ENCODE peak calls at places on chromosomes 16 and 17, in four cellular contexts. T is CD4-positive, CD25-positive, alpha-beta regulatory T cell; D is uterus; P is HCT116. W is an unnamed sample.

GRCh38 chr16:66406534-66407368 is 20.3 kb upstream of the BEAN1 start:
- DNase-seq in P (peak; percentile 64), D (peak; percentile 82), T (peak; percentile 79), W (peak; percentile 76)

GRCh38 chr16:48232459-48233040 is 11.6 kb upstream of the LONP2 start:
- DNase-seq in D (no peak), P (no peak), T (peak; percentile 20), W (no peak)

GRCh38 chr16:9843424-9844013 is 338.7 kb downstream of the GRIN2A start:
- DNase-seq in T (no peak), D (no peak), P (no peak), W (no peak)

GRCh38 chr16:81499576-81500380 is 55.2 kb downstream of the CMIP start:
- DNase-seq in P (no peak), D (no peak), T (no peak), W (no peak)

GRCh38 chr17:78294776-78295175 is 63.3 kb downstream of the TMEM235 start:
- DNase-seq in P (peak; percentile 40), T (no peak), D (no peak), W (no peak)

GRCh38 chr16:49216593-49216992 is 65.0 kb downstream of the CBLN1 start:
- DNase-seq in D (no peak), T (no peak), P (no peak), W (no peak)

GRCh38 chr16:17138801-17139200 is 332.0 kb downstream of the XYLT1 start:
- DNase-seq in P (no peak), T (no peak), D (no peak), W (no peak)

GRCh38 chr17:78137392-78138203 is 7.0 kb downstream of the TMC8 start:
- DNase-seq in D (no peak), T (peak; percentile 66), P (no peak), W (no peak)

GRCh38 chr17:65039349-65039988 is 17.1 kb downstream of the GNA13 start:
- DNase-seq in D (no peak), P (no peak), T (peak; percentile 92), W (no peak)

GRCh38 chr16:67339453-67339852 is 12.8 kb downstream of the LRRC36 start:
- DNase-seq in D (no peak), T (no peak), P (peak; percentile 18), W (no peak)

GRCh38 chr16:23803591-23804123 is 32.1 kb upstream of the PRKCB start:
- DNase-seq in P (peak; percentile 57), D (peak; percentile 22), T (peak; percentile 80), W (peak; percentile 34)

GRCh38 chr17:62723842-62724241 is 84.3 kb downstream of the MARCHF10 start:
- DNase-seq in P (no peak), D (no peak), T (no peak), W (no peak)

GRCh38 chr16:86095131-86095752 is 196.3 kb downstream of the IRF8 start:
- DNase-seq in P (no peak), D (no peak), T (no peak), W (no peak)

GRCh38 chr16:73483934-73484712 is 436.2 kb upstream of the ZFHX3 start:
- DNase-seq in T (no peak), P (no peak), D (no peak), W (no peak)

GRCh38 chr17:40124279-40125141 is 2.7 kb downstream of the MSL1 start:
- DNase-seq in T (no peak), D (no peak), P (no peak), W (peak; percentile 44)

GRCh38 chr17:57892820-57893595 is 43.2 kb upstream of the MRPS23 start:
- DNase-seq in P (peak; percentile 75), D (peak; percentile 90), T (no peak), W (peak; percentile 94)

GRCh38 chr16:66650707-66651473 is 45.7 kb downstream of the CMTM4 start:
- DNase-seq in T (peak; percentile 90), D (peak; percentile 77), P (peak; percentile 60), W (peak; percentile 60)

GRCh38 chr17:81976332-81977210 is 858 bp upstream of the ASPSCR1 start:
- DNase-seq in D (no peak), T (peak; percentile 16), P (no peak), W (no peak)

GRCh38 chr16:1102921-1103648 is 7.0 kb upstream of the C1QTNF8 start:
- DNase-seq in D (peak; percentile 52), P (no peak), T (peak; percentile 46), W (no peak)

GRCh38 chr17:72489273-72489641 is 368.4 kb downstream of the SOX9 start:
- DNase-seq in D (no peak), T (no peak), P (no peak), W (no peak)

GRCh38 chr16:78893340-78893739 is 707.2 kb downstream of the MAF start:
- DNase-seq in D (no peak), T (peak; percentile 50), P (no peak), W (no peak)

GRCh38 chr17:35618628-35619027 is 31.5 kb downstream of the AP2B1 start:
- DNase-seq in T (no peak), P (no peak), D (no peak), W (no peak)

GRCh38 chr17:4566785-4567184 is 6.4 kb upstream of the GGT6 start:
- DNase-seq in T (peak; percentile 57), D (peak; percentile 52), P (peak; percentile 66), W (peak; percentile 27)

GRCh38 chr17:77479372-77479781 is 338.6 kb downstream of the SEC14L1 start:
- DNase-seq in D (no peak), T (peak; percentile 35), P (no peak), W (no peak)

GRCh38 chr17:43356999-43357398 is 41.8 kb upstream of the ARL4D start:
- DNase-seq in T (no peak), D (peak; percentile 51), P (no peak), W (peak; percentile 67)

GRCh38 chr16:88762258-88762870 is 22.7 kb downstream of the PIEZO1 start:
- DNase-seq in T (no peak), D (no peak), P (no peak), W (no peak)
- H3K4me1 ChIP-seq in T (peaks cover 48% of the 10 kb centered on the region), D (peaks cover 8% of the 10 kb centered on the region), P (peaks cover 13% of the 10 kb centered on the region), W (peaks cover 55% of the 10 kb centered on the region)

GRCh38 chr17:38659415-38659814 is 15.3 kb downstream of the EPOP start:
- DNase-seq in D (no peak), P (no peak), T (no peak), W (no peak)
- H3K4me1 ChIP-seq in D (peaks cover 7% of the 10 kb centered on the region), P (no peaks in the 10 kb centered on the region), T (peaks cover 6% of the 10 kb centered on the region), W (no peaks in the 10 kb centered on the region)

GRCh38 chr16:3008749-3009088 is 4.0 kb upstream of the CLDN9 start:
- DNase-seq in D (no peak), P (no peak), T (no peak), W (no peak)

GRCh38 chr16:3009568-3010390 is 2.9 kb upstream of the CLDN9 start:
- DNase-seq in D (no peak), T (no peak), P (peak; percentile 66), W (no peak)

GRCh38 chr16:3010510-3010909 is 2.2 kb upstream of the CLDN9 start:
- DNase-seq in P (no peak), D (no peak), T (no peak), W (no peak)

GRCh38 chr16:3007059-3007956 is 5.4 kb upstream of the CLDN9 start:
- DNase-seq in P (no peak), D (no peak), T (peak; percentile 56), W (no peak)

DNA sequence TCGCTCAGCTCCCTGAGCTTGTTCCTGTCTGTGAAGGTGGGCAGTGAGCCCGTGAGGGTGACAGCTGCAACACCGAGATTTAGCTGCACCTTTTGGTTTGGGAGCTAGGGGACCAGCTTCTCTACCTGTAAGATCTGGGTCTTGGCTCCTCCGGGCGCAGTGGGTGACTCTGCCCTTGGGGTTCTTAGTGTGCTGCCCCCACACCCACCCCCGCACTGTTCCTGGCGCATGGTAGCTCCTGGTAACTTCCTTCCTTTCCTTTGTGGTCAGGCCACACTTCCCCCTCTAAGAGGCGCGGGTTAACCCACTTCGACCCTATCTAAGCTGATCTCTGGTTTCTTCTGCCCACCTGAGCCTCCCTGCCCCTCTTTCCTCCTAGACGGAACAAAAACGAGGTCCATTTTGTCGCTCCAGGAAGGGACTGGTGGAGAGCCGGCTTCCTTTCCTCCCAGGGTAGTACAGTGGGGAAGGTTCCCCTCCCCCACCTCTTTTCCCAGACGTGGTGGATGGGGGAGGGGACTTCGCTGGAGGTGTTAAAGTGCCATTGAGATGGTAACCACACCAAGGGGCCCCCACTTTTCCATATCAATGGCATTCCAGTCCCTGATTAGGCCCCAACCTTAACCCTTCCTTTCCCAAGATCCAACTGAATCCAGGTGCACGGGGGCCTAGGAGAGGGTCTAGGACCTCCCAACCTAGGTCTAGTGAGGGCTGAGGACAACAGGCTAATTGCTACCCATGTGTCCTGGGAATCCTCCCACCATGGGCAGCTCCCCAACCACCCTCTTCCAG is 4.6 kb upstream of the CLDN9 start:
- DNase-seq in D (no peak), P (no peak), T (peak; percentile 28), W (no peak)
- H3K4me1 ChIP-seq in D (no peaks in the 10 kb centered on the region), P (peaks cover 59% of the 10 kb centered on the region), T (peaks cover 33% of the 10 kb centered on the region), W (no peaks in the 10 kb centered on the region)

DNA sequence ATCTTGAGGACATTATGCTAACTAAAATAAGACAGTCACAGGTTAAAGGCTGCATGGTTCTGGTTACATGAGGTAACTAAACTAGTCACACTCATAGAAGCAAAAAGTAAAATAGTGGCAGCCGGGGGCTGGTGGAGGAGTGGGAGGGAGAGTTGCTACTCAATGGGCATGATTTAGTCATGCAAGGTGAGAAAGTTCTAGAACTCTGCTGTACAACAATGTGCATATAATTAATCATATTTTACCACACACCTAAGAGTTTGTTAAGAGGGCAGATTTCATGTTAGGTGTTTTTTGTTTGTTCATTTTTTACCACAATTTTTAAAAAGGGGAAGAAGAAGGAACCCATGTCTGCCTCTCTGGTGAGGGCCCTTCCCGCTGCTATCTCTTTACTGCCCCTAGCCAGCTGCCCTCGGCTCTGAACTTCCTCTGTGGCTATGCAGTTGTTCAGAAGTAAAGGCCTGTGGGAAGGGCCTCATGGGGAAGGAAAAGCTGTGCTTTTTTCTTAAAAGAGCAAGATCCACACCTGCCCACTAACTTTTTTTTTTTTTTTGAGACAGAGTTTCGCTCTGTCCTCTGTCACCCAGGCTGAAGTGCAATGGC is 11.2 kb downstream of the CD300LB start:
- DNase-seq in P (no peak), D (no peak), T (no peak), W (no peak)
- H3K4me1 ChIP-seq in P (no peaks in the 10 kb centered on the region), D (no peaks in the 10 kb centered on the region), T (no peaks in the 10 kb centered on the region), W (no peaks in the 10 kb centered on the region)

W was measured in SJSA1.